ENCODE peak calls at places on chromosomes 13 and 19, in five cellular contexts. C is stomach, K is cardiac muscle cell, M is SJSA1, F is AG04450. E is an unnamed sample.

GRCh38 chr13:84433024-84433423 is 550.8 kb upstream of the SLITRK1 start:
- DNase-seq in M (no peak), F (peak; percentile 61), K (peak; percentile 16), C (no peak), E (no peak)

GRCh38 chr19:39173502-39173991 is 23.2 kb upstream of the NCCRP1 start:
- DNase-seq in F (no peak), M (no peak), K (no peak), C (no peak), E (no peak)

GRCh38 chr19:47720669-47721068 is 7.4 kb downstream of the EHD2 start:
- DNase-seq in C (no peak), K (no peak), M (no peak), F (no peak), E (no peak)

GRCh38 chr19:49581007-49581508 is at the start of gene PRRG2:
- DNase-seq in K (no peak), C (peak; percentile 73), F (no peak), M (no peak), E (peak; percentile 85)

GRCh38 chr13:71618154-71618553 is 248.8 kb downstream of the DACH1 start:
- DNase-seq in M (no peak), C (no peak), F (no peak), K (peak; percentile 37), E (no peak)

GRCh38 chr13:49561064-49561410 is 24.3 kb downstream of the RCBTB1 start:
- DNase-seq in C (no peak), K (peak; percentile 52), F (no peak), M (no peak), E (peak; percentile 54)

GRCh38 chr19:19495614-19496603 is 19.4 kb downstream of the TSSK6 start:
- DNase-seq in F (no peak), M (no peak), K (no peak), C (no peak), E (no peak)

GRCh38 chr19:55619264-55619663 is 5.1 kb downstream of the ZNF784 start:
- DNase-seq in F (no peak), M (no peak), C (no peak), K (peak; percentile 40), E (no peak)

GRCh38 chr13:111632906-111633305 is 312.5 kb downstream of the TEX29 start:
- DNase-seq in M (peak; percentile 34), C (no peak), F (no peak), K (no peak), E (peak; percentile 3)

DNA sequence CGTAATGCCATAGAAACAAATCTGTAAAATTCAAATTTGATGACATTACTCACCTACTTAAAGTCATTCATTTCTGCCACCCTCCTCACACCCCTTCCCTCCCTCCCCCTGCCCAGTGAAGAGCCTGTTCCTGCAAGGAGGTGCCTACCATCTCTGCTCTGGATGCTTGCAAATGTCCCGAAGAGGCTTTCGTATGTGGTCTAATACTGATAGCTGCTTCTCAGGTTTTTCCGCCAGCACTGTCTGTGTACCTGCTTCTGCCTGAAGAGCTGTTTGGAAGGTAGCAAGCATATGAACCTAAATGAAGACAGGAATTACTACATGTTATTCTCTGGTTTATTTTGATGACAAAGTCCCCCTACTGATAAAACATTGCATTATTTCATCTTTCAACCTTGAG is 57.1 kb downstream of the GPALPP1 start:
- DNase-seq in M (no peak), F (no peak), C (no peak), K (no peak), E (no peak)
- H3K27ac ChIP-seq in M (no peak overlapping the region), F (no peak overlapping the region), C (no peak overlapping the region), K (no peak overlapping the region), E (no peak overlapping the region)

DNA sequence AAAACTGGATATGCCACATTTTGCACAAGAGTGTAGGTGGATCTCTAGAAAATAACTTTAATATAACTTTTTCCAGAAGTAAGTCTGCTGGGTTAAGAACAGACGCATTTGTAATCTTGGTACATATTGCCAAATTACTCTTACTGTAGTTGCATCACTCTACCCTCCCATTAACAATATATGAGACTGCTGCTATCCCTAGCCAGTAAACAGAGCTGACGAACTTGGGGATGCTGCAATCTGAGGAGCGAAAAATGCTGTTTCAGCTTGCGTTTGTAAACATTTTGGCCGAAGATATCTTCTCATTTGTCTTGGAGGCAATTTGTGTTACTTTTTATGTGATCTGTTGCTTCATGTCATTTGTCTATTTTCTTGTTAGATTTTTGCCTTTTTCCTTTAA is 1482.7 kb downstream of the OLFM4 start:
- DNase-seq in K (no peak), F (no peak), C (no peak), M (no peak), E (no peak)
- H3K4me3 ChIP-seq in K (no peak overlapping the region), F (no peak overlapping the region), C (no peak overlapping the region), M (no peak overlapping the region), E (no peak overlapping the region)

GRCh38 chr13:51632643-51633357 is 48.5 kb downstream of the WDFY2 start:
- DNase-seq in M (no peak), K (no peak), F (no peak), C (no peak), E (no peak)

GRCh38 chr13:51626749-51627148 is 42.5 kb downstream of the WDFY2 start:
- DNase-seq in M (no peak), K (no peak), F (no peak), C (peak; percentile 79), E (no peak)

GRCh38 chr13:51625555-51626345 is 41.5 kb downstream of the WDFY2 start:
- DNase-seq in F (no peak), K (peak; percentile 56), M (no peak), C (peak; percentile 60), E (no peak)

GRCh38 chr13:51628059-51628852 is 44.0 kb downstream of the WDFY2 start:
- DNase-seq in M (no peak), F (no peak), C (no peak), K (no peak), E (no peak)

GRCh38 chr13:51629711-51630575 is 45.7 kb downstream of the WDFY2 start:
- DNase-seq in M (no peak), C (no peak), K (no peak), F (no peak), E (no peak)
- H3K27ac ChIP-seq in M (peak overlapping the region; percentile 90), C (no peak overlapping the region), K (no peak overlapping the region), F (no peak overlapping the region), E (no peak overlapping the region)

GRCh38 chr19:13881692-13882418 is 4.9 kb downstream of the NANOS3 start:
- DNase-seq in C (no peak), F (no peak), M (no peak), K (peak; percentile 67), E (peak; percentile 49)

GRCh38 chr19:13882841-13883240 is 5.9 kb downstream of the NANOS3 start:
- DNase-seq in M (no peak), C (no peak), F (no peak), K (no peak), E (no peak)

GRCh38 chr19:13882419-13882795 is 5.5 kb downstream of the NANOS3 start:
- DNase-seq in C (no peak), K (no peak), M (no peak), F (no peak), E (no peak)

GRCh38 chr19:13881231-13881691 is 4.3 kb downstream of the NANOS3 start:
- DNase-seq in K (peak; percentile 44), F (no peak), C (no peak), M (no peak), E (no peak)

DNA sequence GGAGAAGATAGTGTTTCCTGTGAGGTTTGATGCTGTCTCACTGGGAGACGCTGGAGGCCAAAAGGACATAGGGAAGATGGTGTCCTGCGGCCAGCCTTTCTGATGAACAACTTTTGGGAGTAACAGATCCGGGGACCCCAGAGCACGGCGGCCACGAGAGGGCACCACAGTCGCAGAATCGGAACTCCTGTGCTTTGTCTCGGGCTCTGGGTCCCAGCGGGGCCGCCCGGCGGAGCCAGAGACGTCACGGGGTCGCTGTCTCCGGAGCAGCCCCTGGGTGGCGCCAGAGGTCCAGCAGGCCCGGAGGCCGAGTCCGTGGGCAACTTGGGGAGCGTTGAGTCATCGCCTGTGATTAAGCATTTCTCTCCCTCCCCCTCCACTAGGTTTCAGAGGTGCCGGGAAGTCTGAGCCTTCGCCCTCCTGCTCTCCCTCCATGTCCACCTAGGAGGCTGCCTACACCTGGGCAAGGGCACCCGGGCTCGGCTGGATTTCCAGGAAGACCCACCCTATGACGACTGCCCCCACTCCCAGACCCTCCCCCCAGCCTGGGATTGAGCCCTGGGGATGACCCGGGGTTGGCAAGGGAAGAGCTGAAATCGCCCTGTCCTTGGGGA is 3.2 kb downstream of the NANOS3 start:
- DNase-seq in C (peak; percentile 99), M (peak; percentile 97), F (peak; percentile 84), K (peak; percentile 97), E (peak; percentile 97)
- H3K4me3 ChIP-seq in C (peak overlapping the region; percentile 33), M (no peak overlapping the region), F (peak overlapping the region; percentile 36), K (no peak overlapping the region), E (no peak overlapping the region)

GRCh38 chr13:98851276-98851675 is 98.8 kb upstream of the SLC15A1 start:
- DNase-seq in K (no peak), C (no peak), F (no peak), M (peak; percentile 71), E (no peak)
- H3K27ac ChIP-seq in K (no peak overlapping the region), C (no peak overlapping the region), F (no peak overlapping the region), M (no peak overlapping the region), E (no peak overlapping the region)

GRCh38 chr19:54388803-54389144 is 24.0 kb upstream of the LAIR1 start:
- DNase-seq in M (no peak), C (no peak), K (no peak), F (no peak), E (no peak)
- H3K4me3 ChIP-seq in M (no peak overlapping the region), C (peak overlapping the region; percentile 31), K (no peak overlapping the region), F (no peak overlapping the region), E (no peak overlapping the region)

DNA sequence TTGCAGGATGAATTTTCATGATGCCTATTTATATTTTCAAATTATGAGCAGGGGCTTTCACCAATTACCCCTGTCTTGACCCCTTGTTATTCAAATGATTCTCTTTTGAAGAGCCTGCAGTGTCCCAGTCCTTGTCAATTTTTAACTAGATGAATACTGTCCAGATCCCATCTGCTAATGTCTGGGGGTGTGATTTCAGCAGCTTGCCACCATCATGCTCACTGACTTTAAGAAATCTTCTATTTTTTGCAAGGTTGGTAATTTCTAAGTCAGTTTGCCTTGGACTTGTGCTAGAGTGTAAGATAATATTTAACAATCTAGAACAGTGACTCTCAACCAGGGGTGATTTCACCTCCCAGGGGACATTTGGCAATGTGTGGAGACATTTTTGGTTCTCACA is 106.0 kb downstream of the CACNA1A start:
- DNase-seq in M (no peak), C (no peak), K (no peak), F (no peak), E (no peak)
- H3K27ac ChIP-seq in M (no peak overlapping the region), C (no peak overlapping the region), K (no peak overlapping the region), F (no peak overlapping the region), E (no peak overlapping the region)

DNA sequence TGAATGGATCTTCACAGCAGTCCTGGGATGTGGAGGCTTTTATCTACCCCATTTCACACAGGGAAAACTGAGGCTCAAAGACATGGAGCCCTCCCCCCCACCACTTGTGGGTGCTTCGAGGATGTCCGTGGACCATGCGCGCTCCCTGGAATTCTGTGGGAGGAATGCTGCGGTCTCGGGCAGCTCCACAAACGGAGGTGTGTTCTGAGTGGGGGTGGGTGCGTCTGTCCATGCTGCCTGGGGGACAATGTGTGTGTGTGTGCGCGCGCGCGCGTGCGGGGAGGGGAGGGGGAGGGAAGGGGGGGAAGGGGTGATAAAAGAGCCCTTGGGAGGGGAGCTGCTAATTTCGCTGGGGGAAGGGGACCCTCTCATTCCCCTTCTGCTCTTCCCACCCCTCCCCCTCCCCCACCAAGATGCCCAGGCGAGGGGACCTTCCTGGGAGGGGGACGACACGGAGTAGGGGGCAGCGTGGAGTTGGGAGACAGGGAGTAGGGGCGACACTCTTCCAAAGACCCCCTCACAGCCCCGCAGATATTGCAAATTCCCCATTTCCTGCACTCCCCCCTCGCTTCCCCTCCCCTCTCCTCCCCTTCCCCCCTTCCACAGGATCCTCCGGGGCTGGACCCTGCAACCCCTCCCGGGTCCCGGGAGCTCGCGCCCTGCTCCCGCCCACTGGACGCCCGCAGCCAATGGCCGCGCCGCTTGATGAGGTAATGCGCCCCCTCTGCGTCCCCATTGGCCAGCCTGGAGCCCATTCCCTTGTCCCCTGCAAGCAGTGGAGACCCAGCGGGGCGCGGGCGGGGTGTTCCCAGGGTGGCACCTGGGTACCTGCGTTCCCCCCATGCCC is 18.9 kb upstream of the ZNRF4 start:
- DNase-seq in C (no peak), K (peak; percentile 78), M (peak; percentile 91), F (peak; percentile 55), E (no peak)
- H3K4me3 ChIP-seq in C (no peak overlapping the region), K (peak overlapping the region; percentile 41), M (peak overlapping the region; percentile 27), F (peak overlapping the region; percentile 60), E (no peak overlapping the region)